ENCODE peak calls at places on chromosomes 5 and 9, in four cellular contexts. V, E, J and S are unnamed samples.

GRCh38 chr9:119802621-119803020 is 433.4 kb upstream of the BRINP1 start:
- DNase-seq in V (no peak), E (no peak), J (no peak), S (no peak)

GRCh38 chr9:96491079-96491879 is 41.3 kb downstream of the HABP4 start:
- DNase-seq in V (peak; percentile 99), E (no peak), J (no peak), S (no peak)

GRCh38 chr5:31786001-31786757 is 147.2 kb downstream of the PDZD2 start:
- DNase-seq in V (no peak), E (no peak), J (no peak), S (no peak)

GRCh38 chr5:51573835-51574234 is 190.6 kb downstream of the ISL1 start:
- DNase-seq in V (no peak), E (no peak), J (no peak), S (no peak)

GRCh38 chr5:407801-408268 is 35.1 kb upstream of the EXOC3 start:
- DNase-seq in V (no peak), E (no peak), J (no peak), S (no peak)

GRCh38 chr9:113616716-113617496 is 153.4 kb downstream of the RGS3 start:
- DNase-seq in V (no peak), E (no peak), J (no peak), S (no peak)

GRCh38 chr9:113488071-113488470 is 24.5 kb downstream of the RGS3 start:
- DNase-seq in V (no peak), E (no peak), J (no peak), S (no peak)

GRCh38 chr9:18390393-18390792 is 83.6 kb upstream of the ADAMTSL1 start:
- DNase-seq in V (no peak), E (no peak), J (no peak), S (no peak)

GRCh38 chr5:115962565-115963402 is 509 bp downstream of the LVRN start:
- DNase-seq in V (no peak), E (no peak), J (no peak), S (peak; percentile 41)

GRCh38 chr9:89714316-89714715 is 109.5 kb downstream of the GADD45G start:
- DNase-seq in V (no peak), E (no peak), J (no peak), S (no peak)

GRCh38 chr9:135887585-135888050 is 19.7 kb downstream of the CAMSAP1 start:
- DNase-seq in V (no peak), E (no peak), J (no peak), S (peak; percentile 63)

GRCh38 chr5:80408475-80408875 is 611 bp downstream of the ZFYVE16 start:
- DNase-seq in V (peak; percentile 68), E (peak; percentile 80), J (peak; percentile 67), S (peak; percentile 81)

GRCh38 chr5:93461751-93462150 is 119.3 kb downstream of the NR2F1-AS1 start:
- DNase-seq in V (no peak), E (no peak), J (no peak), S (no peak)

GRCh38 chr5:123752576-123752975 is 240.6 kb downstream of the CSNK1G3 start:
- DNase-seq in V (no peak), E (no peak), J (no peak), S (no peak)

GRCh38 chr9:84781431-84781830 is 111.9 kb downstream of the NTRK2 start:
- DNase-seq in V (peak; percentile 23), E (peak; percentile 3), J (no peak), S (peak; percentile 19)

GRCh38 chr5:109852371-109853160 is 162.8 kb downstream of the MAN2A1 start:
- DNase-seq in V (no peak), E (no peak), J (no peak), S (no peak)

GRCh38 chr5:147880461-147880860 is 1.9 kb downstream of the SCGB3A2 start:
- DNase-seq in V (no peak), E (no peak), J (no peak), S (no peak)

GRCh38 chr5:170432669-170433068 is 43.5 kb upstream of the KCNMB1 start:
- DNase-seq in V (no peak), E (no peak), J (no peak), S (no peak)

GRCh38 chr5:34022131-34022705 is 14.4 kb upstream of the AMACR start:
- DNase-seq in V (no peak), E (no peak), J (no peak), S (no peak)

GRCh38 chr5:157026789-157027424 is 32.0 kb downstream of the HAVCR1 start:
- DNase-seq in V (no peak), E (peak; percentile 30), J (peak; percentile 44), S (peak; percentile 43)

GRCh38 chr9:13744233-13744954 is 464.9 kb upstream of the MPDZ start:
- DNase-seq in V (no peak), E (no peak), J (no peak), S (no peak)

GRCh38 chr5:146079695-146080361 is 25.5 kb downstream of the PLAC8L1 start:
- DNase-seq in V (no peak), E (no peak), J (no peak), S (no peak)

GRCh38 chr5:411728-412127 is 31.2 kb upstream of the EXOC3 start:
- DNase-seq in V (no peak), E (no peak), J (no peak), S (peak; percentile 18)

GRCh38 chr9:26548766-26549290 is 343.8 kb downstream of the CAAP1 start:
- DNase-seq in V (no peak), E (no peak), J (no peak), S (no peak)
- TF ChIP-seq HMGXB4 in V (no peak), E (no peak), J (no peak), S (no peak)

GRCh38 chr5:90809695-90810094 is 251.1 kb downstream of the ADGRV1 start:
- DNase-seq in V (no peak), E (no peak), J (no peak), S (no peak)

GRCh38 chr5:90802695-90803317 is 244.2 kb downstream of the ADGRV1 start:
- DNase-seq in V (peak; percentile 25), E (peak; percentile 41), J (peak; percentile 37), S (peak; percentile 41)

GRCh38 chr5:90803891-90804290 is 245.3 kb downstream of the ADGRV1 start:
- DNase-seq in V (no peak), E (no peak), J (no peak), S (no peak)

GRCh38 chr5:90803376-90803775 is 244.8 kb downstream of the ADGRV1 start:
- DNase-seq in V (no peak), E (no peak), J (peak; percentile 13), S (no peak)

DNA sequence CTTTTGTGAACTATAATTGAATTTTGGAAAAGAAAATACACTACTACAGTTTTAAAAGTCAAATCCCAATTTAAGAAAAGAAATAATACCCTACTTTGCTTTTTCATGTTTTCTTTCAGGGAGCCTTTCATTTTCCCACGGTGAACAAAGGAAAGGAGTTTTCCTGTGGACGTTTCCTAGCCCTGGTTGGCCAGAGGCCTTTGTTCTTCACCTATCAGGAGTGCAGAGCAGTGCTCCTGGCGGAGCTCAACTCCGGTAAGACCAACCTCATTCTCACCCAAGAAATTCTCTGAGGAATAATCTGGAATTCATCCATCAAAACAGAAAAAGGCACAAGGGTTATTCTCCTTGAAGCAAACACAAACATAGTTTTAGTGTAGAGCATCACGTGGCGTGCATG is 248.9 kb downstream of the ADGRV1 start:
- DNase-seq in V (no peak), E (no peak), J (no peak), S (no peak)
- TF ChIP-seq JUN in V (no peak), E (no peak), J (no peak), S (no peak)

DNA sequence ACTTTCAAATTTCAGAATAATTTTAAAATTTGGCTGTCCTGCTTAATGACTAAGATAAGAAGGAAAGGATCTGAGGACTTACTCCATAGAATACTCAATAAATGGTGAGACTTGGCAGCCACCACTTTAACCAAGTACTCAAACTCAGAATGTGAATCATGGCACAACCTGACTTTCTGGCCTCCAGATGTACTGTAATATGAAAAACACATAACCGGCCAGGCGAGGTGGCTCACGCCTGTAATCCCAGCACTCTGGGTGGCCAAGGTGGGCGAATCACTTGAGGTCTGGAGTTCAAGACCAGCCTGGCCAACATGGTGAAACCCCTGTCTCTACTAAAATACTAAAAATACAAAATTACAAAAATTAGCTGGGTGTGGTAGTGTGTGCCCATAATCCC is 10.0 kb upstream of the MARCHF6 start:
- DNase-seq in V (no peak), E (no peak), J (no peak), S (no peak)
- TF ChIP-seq CTCF in V (no peak), E (no peak), J (no peak), S (no peak)

DNA sequence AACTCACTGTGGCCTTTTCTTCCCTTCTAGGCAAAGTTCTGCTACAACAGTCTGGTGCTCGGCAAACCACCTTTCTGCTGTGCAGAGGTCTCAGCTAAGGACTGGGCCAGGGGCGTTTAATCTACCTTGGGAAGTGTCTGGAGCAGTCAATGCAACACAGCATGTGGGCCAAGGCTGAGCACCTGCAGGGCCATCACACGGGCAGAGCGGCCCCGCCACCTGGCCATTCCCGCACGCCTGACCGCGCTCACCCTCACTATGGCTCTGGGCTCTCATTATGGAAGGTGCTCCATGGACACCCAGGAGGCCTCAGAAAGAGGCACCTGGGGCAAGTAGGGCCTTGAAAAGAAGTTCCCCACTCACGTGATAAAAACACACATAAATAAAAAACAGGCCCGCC is 65.7 kb upstream of the TBC1D9B start:
- DNase-seq in V (no peak), E (no peak), J (no peak), S (no peak)
- TF ChIP-seq HMGXB4 in V (no peak), E (no peak), J (no peak), S (no peak)

GRCh38 chr5:74630387-74631087 is 10.0 kb downstream of the ENC1 start:
- DNase-seq in V (no peak), E (no peak), J (peak; percentile 59), S (no peak)

GRCh38 chr5:74633710-74634109 is 6.8 kb downstream of the ENC1 start:
- DNase-seq in V (no peak), E (no peak), J (no peak), S (no peak)

GRCh38 chr5:74632947-74633356 is 7.6 kb downstream of the ENC1 start:
- DNase-seq in V (peak; percentile 68), E (no peak), J (no peak), S (no peak)

GRCh38 chr5:74629326-74629725 is 11.2 kb downstream of the ENC1 start:
- DNase-seq in V (no peak), E (no peak), J (no peak), S (no peak)

GRCh38 chr5:74631088-74631960 is 9.2 kb downstream of the ENC1 start:
- DNase-seq in V (no peak), E (no peak), J (peak; percentile 57), S (no peak)
- TF ChIP-seq JUN in V (no peak), E (no peak), J (peak; percentile 51), S (no peak)

GRCh38 chr5:8391916-8392315 is 523.0 kb downstream of the MTRR start:
- DNase-seq in V (no peak), E (no peak), J (no peak), S (no peak)

GRCh38 chr5:8396756-8397155 is 527.8 kb downstream of the MTRR start:
- DNase-seq in V (no peak), E (no peak), J (no peak), S (no peak)

GRCh38 chr5:8399471-8399870 is 530.5 kb downstream of the MTRR start:
- DNase-seq in V (no peak), E (no peak), J (no peak), S (no peak)

DNA sequence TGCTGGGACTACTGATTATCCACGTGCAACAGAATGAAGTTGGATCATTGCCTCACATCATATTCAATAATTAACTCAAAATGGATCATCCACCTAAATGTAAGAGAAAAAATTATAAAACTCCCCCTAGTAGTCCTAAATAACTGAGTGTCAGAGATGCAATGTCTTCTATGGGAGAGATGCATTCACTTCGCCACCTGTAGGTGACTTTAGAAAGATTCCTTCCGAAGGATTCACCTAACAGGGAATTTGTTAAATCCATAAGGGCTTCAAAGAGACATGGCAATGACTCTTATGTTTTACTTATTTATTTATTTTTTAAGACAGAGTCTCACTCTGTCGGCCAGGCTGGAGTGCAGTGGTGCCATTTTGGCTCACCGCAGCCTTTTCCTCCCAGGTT is 526.0 kb downstream of the MTRR start:
- DNase-seq in V (no peak), E (no peak), J (no peak), S (no peak)
- TF ChIP-seq CTCF in V (no peak), E (no peak), J (no peak), S (no peak)

GRCh38 chr9:15225564-15226126 is 81.4 kb downstream of the TTC39B start:
- DNase-seq in V (no peak), E (no peak), J (no peak), S (no peak)
- TF ChIP-seq HMGXB4 in V (no peak), E (no peak), J (no peak), S (no peak)